ENCODE peak calls at places on chromosome X, in eight cellular contexts. H is PC-3, J is NCI-H2171, X is mammary epithelial cell, O is RWPE2, S is substantia nigra, K is NCI-H1092, Z is non-pigmented ciliary epithelial cell. A is an unnamed sample.

GRCh38 chrX:10945463-10945862 is 165.7 kb upstream of the HCCS start:
- DNase-seq in H (no peak), J (no peak), X (peak), O (no peak), S (no peak), K (no peak), Z (no peak), A (no peak)

GRCh38 chrX:148049441-148049840 is 68.3 kb downstream of the FMR1NB start:
- DNase-seq in H (peak), J (peak), X (peak), O (no peak), S (no peak), K (peak), Z (no peak), A (no peak)

GRCh38 chrX:13287816-13288215 is 32.0 kb downstream of the ATXN3L start:
- DNase-seq in H (peak), J (no peak), X (peak), O (no peak), S (no peak), K (no peak), Z (no peak), A (no peak)

GRCh38 chrX:51614353-51614752 is 4.4 kb downstream of the CENPVL3 start:
- DNase-seq in H (peak), J (no peak), X (peak), O (no peak), S (no peak), K (peak), Z (no peak), A (no peak)

GRCh38 chrX:136847874-136848273 is 32.7 kb downstream of the RBMX start:
- DNase-seq in H (no peak), J (no peak), X (no peak), O (no peak), S (no peak), K (no peak), Z (peak), A (no peak)

GRCh38 chrX:1593286-1594271 is 2.2 kb downstream of the AKAP17A start:
- DNase-seq in H (no peak), J (no peak), X (no peak), O (no peak), S (no peak), K (no peak), Z (no peak), A (no peak)

GRCh38 chrX:72078411-72078810 is 53.3 kb downstream of the RTL5 start:
- DNase-seq in H (no peak), J (no peak), X (no peak), O (no peak), S (no peak), K (no peak), Z (no peak), A (no peak)

GRCh38 chrX:38061335-38061734 is 55.0 kb downstream of the SYTL5 start:
- DNase-seq in H (peak), J (no peak), X (peak), O (no peak), S (no peak), K (no peak), Z (no peak), A (no peak)

GRCh38 chrX:9848718-9849481 is 62.7 kb downstream of the SHROOM2 start:
- DNase-seq in H (no peak), J (peak), X (no peak), O (no peak), S (no peak), K (peak), Z (no peak), A (no peak)

GRCh38 chrX:70554523-70554922 is 109.9 kb downstream of the DLG3 start:
- DNase-seq in H (no peak), J (no peak), X (no peak), O (no peak), S (no peak), K (no peak), Z (no peak), A (no peak)

GRCh38 chrX:42739258-42739657 is 38.7 kb downstream of the PPP1R2C start:
- DNase-seq in H (no peak), J (no peak), X (no peak), O (no peak), S (no peak), K (no peak), Z (no peak), A (peak)

GRCh38 chrX:72201836-72202536 is 20.4 kb downstream of the PIN4 start:
- DNase-seq in H (peak), J (no peak), X (peak), O (no peak), S (no peak), K (no peak), Z (peak), A (no peak)

GRCh38 chrX:53332204-53332603 is 50.8 kb upstream of the IQSEC2 start:
- DNase-seq in H (no peak), J (no peak), X (no peak), O (no peak), S (no peak), K (no peak), Z (no peak), A (no peak)

GRCh38 chrX:53266914-53267313 is 14.5 kb downstream of the IQSEC2 start:
- DNase-seq in H (no peak), J (no peak), X (no peak), O (no peak), S (no peak), K (no peak), Z (no peak), A (no peak)

GRCh38 chrX:45862801-45863200 is 662.1 kb upstream of the DIPK2B start:
- DNase-seq in H (no peak), J (no peak), X (no peak), O (no peak), S (no peak), K (no peak), Z (no peak), A (no peak)

GRCh38 chrX:8803326-8803725 is 2.1 kb upstream of the FAM9A start:
- DNase-seq in H (peak), J (no peak), X (no peak), O (no peak), S (no peak), K (no peak), Z (no peak), A (no peak)

GRCh38 chrX:69163936-69164741 is 1.1 kb downstream of the PJA1 start:
- DNase-seq in H (no peak), J (no peak), X (no peak), O (no peak), S (no peak), K (peak), Z (no peak), A (peak)

GRCh38 chrX:109475174-109475891 is 6.6 kb downstream of the GUCY2F start:
- DNase-seq in H (peak), J (no peak), X (peak), O (no peak), S (peak), K (no peak), Z (no peak), A (no peak)

GRCh38 chrX:96685205-96686099 is 810 bp downstream of the DIAPH2 start:
- DNase-seq in H (peak), J (no peak), X (peak), O (no peak), S (peak), K (no peak), Z (no peak), A (no peak)

GRCh38 chrX:7904557-7904956 is 22.7 kb downstream of the PNPLA4 start:
- DNase-seq in H (no peak), J (no peak), X (peak), O (no peak), S (no peak), K (no peak), Z (no peak), A (no peak)